ENCODE peak calls at places on chromosomes 2 and 18, in five cellular contexts. E is esophagus muscularis mucosa, P is AG10803, J is brain microvascular endothelial cell, G is pancreas. C is an unnamed sample.

GRCh38 chr2:6401301-6401700 is 464.4 kb downstream of the CMPK2 start:
- DNase-seq in E (no peak), P (peak), J (no peak), G (no peak), C (no peak)

GRCh38 chr2:104856086-104856972 is 2.4 kb downstream of the POU3F3 start:
- DNase-seq in E (peak), P (no peak), J (no peak), G (no peak), C (no peak)

GRCh38 chr2:34731274-34731673 is 1132.2 kb upstream of the FAM98A start:
- DNase-seq in E (no peak), P (no peak), J (no peak), G (no peak), C (no peak)

GRCh38 chr2:134232868-134233732 is 20.8 kb upstream of the MGAT5 start:
- DNase-seq in E (no peak), P (no peak), J (peak), G (no peak), C (no peak)

GRCh38 chr18:72530622-72531021 is 13.5 kb downstream of the CBLN2 start:
- DNase-seq in E (no peak), P (no peak), J (no peak), G (no peak), C (no peak)

GRCh38 chr2:26316041-26316440 is 29.9 kb upstream of the SELENOI start:
- DNase-seq in E (no peak), P (peak), J (no peak), G (no peak), C (no peak)

GRCh38 chr18:10727477-10727876 is 201.7 kb downstream of the NAPG start:
- DNase-seq in E (no peak), P (peak), J (no peak), G (no peak), C (no peak)

GRCh38 chr18:79684283-79684631 is 4.7 kb downstream of the CTDP1 start:
- DNase-seq in E (no peak), P (no peak), J (no peak), G (no peak), C (no peak)

GRCh38 chr2:1858733-1859132 is 114.4 kb upstream of the PXDN start:
- DNase-seq in E (no peak), P (no peak), J (no peak), G (no peak), C (no peak)

GRCh38 chr2:1854747-1855146 is 110.4 kb upstream of the PXDN start:
- DNase-seq in E (no peak), P (peak), J (peak), G (no peak), C (no peak)

GRCh38 chr2:1855150-1855549 is 110.8 kb upstream of the PXDN start:
- DNase-seq in E (no peak), P (no peak), J (peak), G (no peak), C (no peak)

GRCh38 chr2:1856922-1857321 is 112.6 kb upstream of the PXDN start:
- DNase-seq in E (no peak), P (peak), J (peak), G (no peak), C (no peak)

GRCh38 chr2:1856481-1856880 is 112.2 kb upstream of the PXDN start:
- DNase-seq in E (no peak), P (no peak), J (no peak), G (no peak), C (no peak)
- TF ChIP-seq CTCF in E (no peak), P (no peak), J (peak), G (no peak), C (peak)

GRCh38 chr2:96926791-96927190 is 56.9 kb upstream of the SEMA4C start:
- DNase-seq in E (no peak), P (no peak), J (no peak), G (no peak), C (no peak)

GRCh38 chr2:96926236-96926635 is 56.4 kb upstream of the SEMA4C start:
- DNase-seq in E (no peak), P (no peak), J (no peak), G (no peak), C (no peak)

GRCh38 chr2:96929245-96929925 is 57.0 kb downstream of the FAM178B start:
- DNase-seq in E (no peak), P (no peak), J (no peak), G (no peak), C (no peak)

GRCh38 chr2:96928277-96928781 is 58.1 kb downstream of the FAM178B start:
- DNase-seq in E (no peak), P (peak), J (no peak), G (no peak), C (no peak)

GRCh38 chr2:96927420-96928171 is 57.7 kb upstream of the SEMA4C start:
- DNase-seq in E (no peak), P (peak), J (no peak), G (no peak), C (no peak)
- TF ChIP-seq CTCF in E (peak), P (peak), J (peak), G (no peak), C (no peak)

GRCh38 chr18:48662021-48662661 is 123.3 kb downstream of the CTIF start:
- DNase-seq in E (no peak), P (peak), J (peak), G (no peak), C (no peak)

GRCh38 chr18:48663096-48663930 is 124.5 kb downstream of the CTIF start:
- DNase-seq in E (no peak), P (no peak), J (no peak), G (no peak), C (no peak)

GRCh38 chr18:48665654-48666053 is 126.8 kb downstream of the CTIF start:
- DNase-seq in E (no peak), P (no peak), J (no peak), G (no peak), C (no peak)

GRCh38 chr18:48666613-48667012 is 127.8 kb downstream of the CTIF start:
- DNase-seq in E (no peak), P (no peak), J (no peak), G (no peak), C (no peak)

DNA sequence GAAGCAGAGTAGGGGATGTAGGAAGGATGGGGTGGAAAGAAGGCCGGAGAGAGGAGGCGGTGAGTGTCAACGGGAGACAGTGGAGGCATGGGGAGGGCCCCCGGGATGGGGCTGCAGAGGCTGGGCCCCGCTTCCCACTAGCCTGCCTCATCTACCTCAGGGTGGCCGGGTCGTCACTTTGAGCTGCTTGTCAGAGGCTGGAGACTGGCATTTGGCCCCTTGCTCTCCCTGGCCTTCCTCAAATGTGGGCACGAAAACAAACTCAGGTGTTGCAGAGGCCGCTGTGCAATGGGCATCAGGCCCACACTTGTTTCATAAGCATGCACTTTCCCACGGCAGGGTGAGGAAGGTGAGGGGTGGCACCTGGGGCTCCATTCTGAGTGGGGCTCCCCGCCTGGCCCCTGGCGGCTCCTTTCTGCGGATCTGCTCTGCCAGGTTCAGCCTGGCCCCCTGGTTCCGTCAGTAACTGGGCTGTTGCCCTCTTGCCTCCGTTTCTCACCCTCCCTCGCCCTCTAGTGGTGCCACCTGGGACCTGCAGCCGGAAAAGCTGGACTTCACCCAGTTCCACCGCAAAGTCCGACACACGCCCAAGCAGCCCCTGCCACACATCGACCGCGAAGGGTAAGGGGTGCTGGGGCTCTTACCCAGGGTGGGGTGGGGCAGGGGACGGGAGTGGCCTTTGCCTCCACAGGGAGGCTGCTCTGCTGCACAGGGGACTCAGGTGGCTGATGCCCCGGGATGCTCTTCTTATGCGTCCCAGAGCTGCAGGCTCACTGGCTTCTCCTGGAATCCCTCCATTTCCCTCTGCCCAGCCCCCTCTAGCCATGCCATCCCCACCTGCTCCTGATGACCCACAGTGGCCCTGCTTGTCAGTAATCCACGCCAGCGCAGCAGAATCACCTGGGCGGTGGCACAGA is 125.4 kb downstream of the CTIF start:
- DNase-seq in E (no peak), P (peak), J (no peak), G (peak), C (peak)
- TF ChIP-seq CTCF in E (peak), P (peak), J (peak), G (peak), C (peak)

GRCh38 chr18:35939166-35939565 is 33.3 kb upstream of the RMP24 start:
- DNase-seq in E (peak), P (no peak), J (no peak), G (no peak), C (no peak)
- TF ChIP-seq CTCF in E (peak), P (peak), J (peak), G (no peak), C (no peak)

DNA sequence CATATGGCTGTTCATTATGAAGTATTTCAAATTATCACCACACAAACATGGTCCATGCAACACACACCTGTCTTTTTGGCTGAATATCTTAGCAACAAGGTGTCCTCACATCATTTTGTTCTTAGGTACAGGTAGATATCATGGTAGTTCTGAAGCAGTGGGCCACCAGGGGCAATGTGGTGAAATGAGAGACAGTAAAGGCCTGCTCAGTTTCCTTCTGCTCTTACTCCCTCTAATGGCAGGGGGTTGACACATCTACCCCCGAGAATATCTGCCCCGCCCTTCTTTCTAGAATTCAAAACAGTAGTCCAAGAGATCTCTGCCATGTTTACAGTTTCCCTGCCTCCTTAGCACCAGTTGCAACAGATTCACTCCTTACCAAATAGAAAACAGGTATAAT is 147.0 kb upstream of the KLHL14 start:
- DNase-seq in E (peak), P (no peak), J (no peak), G (no peak), C (no peak)
- TF ChIP-seq CTCF in E (no peak), P (peak), J (peak), G (no peak), C (peak)

DNA sequence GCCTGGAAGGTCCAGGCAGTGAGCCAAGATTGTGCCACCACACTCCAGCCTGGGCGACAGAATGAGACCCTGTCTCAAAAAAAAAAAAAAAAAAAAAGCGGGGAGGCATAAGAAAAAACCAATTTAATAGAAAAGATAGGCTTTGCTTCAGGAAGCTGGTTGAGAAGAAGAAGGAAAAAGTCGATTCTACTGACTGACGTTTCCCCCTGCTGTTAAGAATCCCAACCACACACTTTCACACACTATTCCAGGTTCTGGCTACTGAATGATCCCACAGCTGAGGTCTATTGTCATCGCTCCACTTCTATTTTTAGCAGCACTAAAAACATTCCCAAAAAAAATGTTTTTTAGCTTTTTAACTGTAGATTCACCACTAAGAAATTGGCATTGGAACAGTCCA is 6.7 kb upstream of the CHCHD5 start:
- DNase-seq in E (no peak), P (peak), J (peak), G (no peak), C (no peak)
- TF ChIP-seq CTCF in E (no peak), P (peak), J (peak), G (no peak), C (peak)

DNA sequence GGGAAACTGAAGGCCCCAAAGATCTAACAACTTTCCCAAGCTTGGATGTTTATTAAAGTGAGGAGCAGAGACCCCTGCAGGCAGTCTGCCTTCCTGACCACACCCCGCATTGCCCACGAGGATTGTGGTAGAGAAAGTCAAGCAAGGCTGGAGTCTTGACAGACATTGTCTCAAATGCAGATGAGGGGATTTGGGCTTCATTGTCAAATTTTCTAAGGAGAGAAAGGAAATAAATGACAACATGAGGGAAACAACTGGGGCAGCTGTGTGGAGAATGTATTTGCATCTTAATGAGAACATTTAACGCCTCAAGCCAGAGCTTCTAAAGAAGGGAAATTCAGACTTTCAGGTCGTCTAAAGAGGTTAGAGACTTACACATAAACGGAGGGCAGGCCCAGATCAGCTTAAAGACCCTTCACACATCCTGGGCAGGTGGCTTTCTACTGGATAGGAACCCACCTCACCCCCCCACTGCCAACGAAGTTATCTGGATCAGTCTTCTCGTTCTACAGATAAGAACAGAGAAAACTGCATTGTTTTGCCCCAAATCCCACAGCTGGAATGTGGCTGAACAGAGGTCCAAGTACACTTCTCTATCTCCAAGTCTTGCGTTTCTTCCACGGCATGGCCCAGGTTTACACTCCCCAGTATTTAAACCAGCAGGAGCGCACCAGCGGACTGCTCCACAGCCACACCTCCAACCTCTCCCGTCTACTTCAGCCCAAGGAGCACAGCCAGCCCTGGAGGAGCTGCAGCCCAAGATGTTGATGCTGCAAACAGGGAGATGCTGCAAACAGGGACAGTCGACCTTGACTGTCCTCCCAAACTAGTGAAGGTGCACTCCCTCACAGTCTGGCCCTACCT is 16.2 kb upstream of the SCG2 start:
- DNase-seq in E (no peak), P (no peak), J (no peak), G (no peak), C (no peak)
- TF ChIP-seq CTCF in E (no peak), P (no peak), J (peak), G (no peak), C (peak)

DNA sequence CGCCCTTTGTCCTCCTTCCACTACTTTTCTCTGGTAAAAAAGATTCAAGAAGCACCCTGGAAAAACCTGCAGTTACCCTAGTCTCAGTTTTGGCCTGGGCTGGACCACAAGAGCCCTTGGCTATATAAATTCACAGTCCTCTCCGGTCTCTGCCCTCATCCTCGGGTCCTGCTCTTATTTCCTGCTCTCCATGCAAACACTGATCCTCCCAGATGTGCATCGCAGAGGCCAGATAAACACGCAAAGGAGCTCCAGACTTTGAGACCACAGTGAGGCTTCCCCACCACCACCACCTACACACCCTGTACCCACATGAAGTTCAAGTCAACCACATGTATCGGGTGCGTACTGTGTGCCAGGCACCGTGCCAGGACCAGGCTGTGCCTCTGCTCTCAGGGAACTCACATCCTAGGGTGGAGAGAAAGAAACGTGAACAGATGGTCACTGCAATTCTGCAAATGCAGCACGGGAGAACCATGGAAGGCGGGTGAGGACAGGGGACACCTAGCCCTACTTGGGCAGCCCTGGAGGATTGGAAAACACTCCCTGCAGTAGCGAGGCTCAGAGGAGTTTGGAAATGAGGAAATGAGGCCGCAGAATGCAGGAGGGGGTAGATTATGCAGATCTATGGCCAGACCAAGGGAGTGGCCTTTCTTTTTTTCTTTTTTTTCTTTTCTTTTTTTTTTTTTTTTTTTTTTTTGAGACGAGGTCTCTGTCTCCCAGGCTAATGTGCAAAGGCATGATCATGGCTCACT is 7.5 kb downstream of the CTDSP1 start:
- DNase-seq in E (peak), P (peak), J (peak), G (peak), C (no peak)
- TF ChIP-seq CTCF in E (no peak), P (no peak), J (no peak), G (no peak), C (no peak)

DNA sequence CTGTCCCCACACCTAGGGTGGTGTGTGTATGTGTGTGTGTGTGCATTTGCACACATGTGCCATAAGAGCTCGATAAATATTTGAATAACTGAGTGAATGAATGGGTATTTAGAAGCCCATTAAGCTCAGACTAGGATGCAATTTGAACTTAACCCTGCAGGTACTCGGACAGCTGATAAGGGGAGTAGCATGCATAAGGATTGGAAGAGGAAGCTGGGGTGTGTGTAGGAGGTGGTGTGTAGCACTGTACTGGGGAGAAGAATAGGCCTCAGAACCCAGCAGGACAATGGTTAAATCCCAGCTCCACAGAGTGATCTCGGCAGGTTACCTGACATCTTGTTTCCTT is 1.8 kb upstream of the KCNF1 start:
- DNase-seq in E (no peak), P (no peak), J (no peak), G (no peak), C (no peak)
- TF ChIP-seq CTCF in E (no peak), P (no peak), J (no peak), G (no peak), C (no peak)

C was measured in osteocyte.